ENCODE peak calls at places on chromosomes 2 and 18, in ten cellular contexts. G is heart left ventricle, F is coronary artery, O is vagina, N is A549, C is sigmoid colon, R is pancreas, S is H9, Q is OCI-LY7, K is PC-3. V is an unnamed sample.

GRCh38 chr2:119440501-119440870 is 8.8 kb downstream of the TMEM37 start:
- DNase-seq in S (peak), R (no peak), K (no peak), F (no peak), C (no peak), O (no peak), Q (no peak), G (no peak), N (no peak), V (no peak)

GRCh38 chr2:13046557-13047165 is 329.9 kb downstream of the TRIB2 start:
- DNase-seq in S (no peak), C (no peak), O (no peak), K (peak), G (no peak), Q (peak), R (no peak), N (peak), F (no peak), V (no peak)

GRCh38 chr2:114812261-114812660 is 369.8 kb downstream of the DPP10 start:
- DNase-seq in S (no peak), C (no peak), F (no peak), N (peak), K (no peak), G (no peak), Q (no peak), O (no peak), R (no peak), V (no peak)

GRCh38 chr2:178285287-178285615 is 90.9 kb downstream of the OSBPL6 start:
- DNase-seq in N (no peak), R (no peak), G (no peak), K (no peak), O (no peak), C (no peak), S (no peak), F (no peak), Q (no peak), V (no peak)

GRCh38 chr2:159921752-159922404 is 123.9 kb upstream of the CD302 start:
- DNase-seq in O (no peak), Q (peak), F (no peak), S (peak), K (peak), G (peak), N (peak), C (peak), R (peak), V (peak)

GRCh38 chr2:178767099-178768060 is 39.8 kb downstream of the TTN start:
- DNase-seq in N (no peak), R (no peak), F (no peak), Q (no peak), S (no peak), O (no peak), K (no peak), C (no peak), G (no peak), V (no peak)

GRCh38 chr18:524496-524895 is 24.0 kb upstream of the COLEC12 start:
- DNase-seq in R (no peak), Q (no peak), F (no peak), K (peak), S (no peak), O (no peak), N (no peak), C (no peak), G (no peak), V (no peak)

GRCh38 chr2:28390857-28391563 is 1.6 kb upstream of the FOSL2 start:
- DNase-seq in C (peak), R (peak), N (peak), O (no peak), Q (peak), F (peak), G (peak), K (peak), S (peak), V (no peak)

GRCh38 chr2:77147154-77147553 is 375.0 kb downstream of the LRRTM4 start:
- DNase-seq in K (no peak), R (no peak), N (no peak), O (no peak), Q (no peak), F (no peak), S (no peak), G (no peak), C (no peak), V (no peak)

GRCh38 chr2:240197439-240198139 is 57.1 kb upstream of the OTOS start:
- DNase-seq in F (peak), K (no peak), Q (no peak), N (no peak), S (no peak), G (peak), C (peak), R (no peak), O (no peak), V (peak)

GRCh38 chr2:184644685-184645084 is 46.4 kb downstream of the ZNF804A start:
- DNase-seq in O (no peak), G (no peak), R (no peak), F (no peak), K (peak), Q (no peak), S (no peak), N (no peak), C (no peak), V (no peak)

GRCh38 chr2:223725494-223725893 is 111.9 kb downstream of the AP1S3 start:
- DNase-seq in S (peak), K (peak), C (peak), F (peak), R (peak), G (peak), O (no peak), Q (no peak), N (peak), V (no peak)

GRCh38 chr18:25349926-25350560 is 1.9 kb downstream of the ZNF521 start:
- DNase-seq in O (no peak), C (peak), R (no peak), F (no peak), Q (no peak), N (no peak), G (peak), S (peak), K (no peak), V (no peak)

GRCh38 chr2:191571163-191571769 is 106.7 kb upstream of the NABP1 start:
- DNase-seq in F (no peak), N (peak), R (no peak), S (no peak), K (peak), C (no peak), G (no peak), Q (peak), O (no peak), V (no peak)

GRCh38 chr2:65024149-65024829 is 31.9 kb upstream of the CEP68 start:
- DNase-seq in S (no peak), Q (no peak), K (no peak), O (no peak), F (no peak), R (no peak), N (peak), C (no peak), G (no peak), V (no peak)

GRCh38 chr2:100739735-100740432 is 80.1 kb upstream of the NPAS2 start:
- DNase-seq in G (no peak), Q (no peak), K (no peak), C (no peak), N (no peak), S (no peak), R (no peak), O (no peak), F (no peak), V (no peak)

GRCh38 chr2:127523269-127523930 is 2.9 kb downstream of the IWS1 start:
- DNase-seq in S (no peak), N (no peak), R (no peak), C (no peak), K (no peak), O (no peak), F (no peak), G (no peak), Q (no peak), V (no peak)

GRCh38 chr18:35511833-35512232 is 14.1 kb upstream of the INO80C start:
- DNase-seq in N (no peak), C (no peak), S (no peak), O (no peak), Q (no peak), K (peak), G (no peak), F (peak), R (no peak), V (no peak)
- TF ChIP-seq CTCF in N (no peak), C (no peak), S (peak), O (no peak), Q (peak), K (peak), G (no peak), F (no peak), R (no peak), V (no peak)

GRCh38 chr2:20676353-20677215 is 9.6 kb downstream of the GDF7 start:
- DNase-seq in R (no peak), C (no peak), Q (peak), K (no peak), O (no peak), F (no peak), G (no peak), N (peak), S (peak), V (no peak)
- TF ChIP-seq CTCF in R (no peak), C (no peak), Q (peak), K (peak), O (no peak), F (peak), G (no peak), N (peak), S (no peak), V (no peak)

GRCh38 chr18:49648811-49649210 is 87.0 kb downstream of the LIPG start:
- DNase-seq in Q (no peak), O (no peak), C (no peak), S (no peak), G (no peak), F (no peak), N (no peak), K (no peak), R (no peak), V (no peak)
- TF ChIP-seq CTCF in Q (no peak), O (no peak), C (no peak), S (peak), G (no peak), F (no peak), N (no peak), K (peak), R (no peak), V (no peak)

GRCh38 chr2:129813404-129813803 is 166.1 kb upstream of the RAB6C start:
- DNase-seq in O (no peak), K (no peak), R (no peak), G (no peak), F (no peak), C (no peak), Q (peak), N (no peak), S (no peak), V (no peak)
- TF ChIP-seq CTCF in O (no peak), K (peak), R (no peak), G (no peak), F (no peak), C (no peak), Q (peak), N (no peak), S (peak), V (no peak)

DNA sequence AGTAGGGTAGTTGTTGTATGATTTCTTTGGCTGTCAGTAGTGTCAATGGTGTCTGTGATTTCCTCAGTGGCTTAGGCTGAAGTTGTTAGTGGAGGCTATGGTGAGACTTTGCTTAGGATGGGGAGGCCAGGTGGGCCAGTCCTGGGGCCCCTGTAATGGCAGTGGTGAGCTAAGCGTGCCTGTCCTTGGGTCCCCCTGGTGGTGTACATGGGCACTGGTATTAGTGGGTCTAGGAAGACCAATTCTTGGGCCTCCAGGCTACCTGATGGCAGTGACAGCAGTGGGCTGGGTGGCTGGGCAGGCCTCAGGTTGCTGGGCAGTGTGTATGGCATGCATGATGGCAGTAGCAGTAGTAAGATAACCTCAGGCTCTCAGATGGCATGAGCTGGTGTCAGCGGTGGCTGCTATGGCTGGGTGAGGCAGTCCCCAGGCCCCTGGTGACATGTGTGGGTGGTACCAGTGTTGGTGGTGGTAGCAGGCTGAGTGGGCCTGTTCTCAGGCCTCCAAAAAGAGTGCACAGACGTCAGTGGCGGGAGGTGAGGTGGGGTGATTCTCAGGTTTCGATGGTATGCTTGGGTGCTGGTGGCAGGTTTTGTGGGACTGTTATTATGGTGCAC is 103.2 kb downstream of the KLHL14 start:
- DNase-seq in F (no peak), S (peak), R (no peak), O (no peak), N (peak), K (no peak), C (no peak), G (no peak), Q (peak), V (no peak)
- TF ChIP-seq CTCF in F (no peak), S (peak), R (no peak), O (no peak), N (no peak), K (peak), C (no peak), G (no peak), Q (peak), V (no peak)

GRCh38 chr2:42077343-42077742 is 29.5 kb downstream of the PKDCC start:
- DNase-seq in G (no peak), R (no peak), F (no peak), O (no peak), S (no peak), Q (no peak), K (no peak), N (no peak), C (no peak), V (no peak)
- TF ChIP-seq CTCF in G (no peak), R (no peak), F (no peak), O (no peak), S (peak), Q (no peak), K (peak), N (peak), C (peak), V (no peak)